ENCODE peak calls at places on chromosomes 7 and 10, in six cellular contexts. H, O, A, E, S and F are unnamed samples.

GRCh38 chr10:103890194-103890658 is 27.8 kb downstream of the STN1 start:
- DNase-seq in S (no peak), E (no peak), A (no peak), O (no peak), H (no peak), F (no peak)

GRCh38 chr10:69733791-69734261 is 67.9 kb upstream of the COL13A1 start:
- DNase-seq in H (no peak), S (no peak), E (no peak), O (no peak), A (no peak), F (no peak)

GRCh38 chr7:44403176-44403759 is 77.9 kb upstream of the CAMK2B start:
- DNase-seq in O (peak), A (no peak), S (no peak), H (no peak), E (no peak), F (no peak)

GRCh38 chr7:28618383-28618782 is 206.1 kb downstream of the CREB5 start:
- DNase-seq in S (no peak), H (no peak), E (no peak), O (no peak), A (no peak), F (no peak)

GRCh38 chr10:119461923-119462322 is 80.6 kb downstream of the RGS10 start:
- DNase-seq in S (no peak), O (no peak), A (no peak), H (no peak), E (no peak), F (no peak)

GRCh38 chr10:62916157-62916603 is 100.0 kb upstream of the EGR2 start:
- DNase-seq in H (no peak), O (no peak), E (no peak), S (no peak), A (no peak), F (no peak)

GRCh38 chr10:114665406-114665805 is 7.3 kb upstream of the ABLIM1 start:
- DNase-seq in S (no peak), E (no peak), H (no peak), O (no peak), A (no peak), F (peak)

GRCh38 chr10:43206391-43207235 is 60.3 kb downstream of the RASGEF1A start:
- DNase-seq in O (peak), S (no peak), A (no peak), H (no peak), E (peak), F (no peak)

GRCh38 chr7:70446448-70447143 is 685.3 kb upstream of the GALNT17 start:
- DNase-seq in A (no peak), S (no peak), H (no peak), O (no peak), E (no peak), F (peak)